ENCODE peak calls at places on chromosomes 6 and 20, in four cellular contexts. P, C, N and Y are unnamed samples.

GRCh38 chr6:119348308-119349040 is 1.1 kb downstream of the MAN1A1 start:
- DNase-seq in P (no peak), C (peak; percentile 23), N (peak; percentile 69), Y (no peak)

GRCh38 chr6:44851176-44851575 is 463.7 kb downstream of the CDC5L start:
- DNase-seq in P (no peak), C (no peak), N (no peak), Y (no peak)

GRCh38 chr6:134816300-134816699 is 133.6 kb downstream of the ALDH8A1 start:
- DNase-seq in P (no peak), C (no peak), N (no peak), Y (no peak)

GRCh38 chr20:46401478-46401860 is 4.9 kb downstream of the ELMO2 start:
- DNase-seq in P (no peak), C (no peak), N (no peak), Y (no peak)

GRCh38 chr6:9657994-9658393 is 756.9 kb downstream of the TFAP2A start:
- DNase-seq in P (peak; percentile 1), C (no peak), N (no peak), Y (no peak)

GRCh38 chr6:44229376-44230033 is 6.1 kb downstream of the SLC29A1 start:
- DNase-seq in P (no peak), C (no peak), N (no peak), Y (no peak)

GRCh38 chr6:106662458-106662857 is 33.1 kb downstream of the QRSL1 start:
- DNase-seq in P (no peak), C (no peak), N (no peak), Y (no peak)

GRCh38 chr6:16041327-16041726 is 87.6 kb upstream of the MYLIP start:
- DNase-seq in P (no peak), C (no peak), N (no peak), Y (no peak)

GRCh38 chr20:56428881-56429280 is 16.8 kb downstream of the CASS4 start:
- DNase-seq in P (no peak), C (no peak), N (peak; percentile 48), Y (no peak)

GRCh38 chr20:45032781-45033180 is 66.5 kb downstream of the STK4 start:
- DNase-seq in P (no peak), C (no peak), N (no peak), Y (no peak)

GRCh38 chr20:47506335-47506734 is 4.6 kb downstream of the NCOA3 start:
- DNase-seq in P (no peak), C (no peak), N (no peak), Y (peak; percentile 10)

GRCh38 chr6:14781707-14782306 is 464.1 kb upstream of the JARID2 start:
- DNase-seq in P (no peak), C (no peak), N (no peak), Y (no peak)

GRCh38 chr20:43721429-43722152 is 5.2 kb downstream of the GTSF1L start:
- DNase-seq in P (no peak), C (no peak), N (no peak), Y (no peak)

GRCh38 chr20:33686984-33687366 is 790 bp upstream of the E2F1 start:
- DNase-seq in P (no peak), C (no peak), N (no peak), Y (no peak)

GRCh38 chr20:53124075-53124532 is 151.9 kb downstream of the TSHZ2 start:
- DNase-seq in P (no peak), C (no peak), N (peak; percentile 67), Y (no peak)

GRCh38 chr6:138468320-138469015 is 30.8 kb downstream of the NHSL1 start:
- DNase-seq in P (peak; percentile 86), C (no peak), N (no peak), Y (no peak)

GRCh38 chr6:38420207-38420606 is 219.5 kb downstream of the BTBD9 start:
- DNase-seq in P (no peak), C (no peak), N (no peak), Y (no peak)

GRCh38 chr6:157850030-157850429 is 27.0 kb downstream of the SNX9 start:
- DNase-seq in P (no peak), C (no peak), N (no peak), Y (no peak)

GRCh38 chr6:89297695-89298351 is 17.3 kb downstream of the GABRR2 start:
- DNase-seq in P (peak; percentile 76), C (no peak), N (no peak), Y (peak; percentile 33)

GRCh38 chr6:154228521-154228905 is 128.1 kb downstream of the IPCEF1 start:
- DNase-seq in P (no peak), C (no peak), N (no peak), Y (no peak)

GRCh38 chr20:16518784-16519084 is 54.5 kb downstream of the KIF16B start:
- DNase-seq in P (no peak), C (no peak), N (no peak), Y (no peak)

GRCh38 chr6:45619994-45620471 is 242.3 kb upstream of the SUPT3H start:
- DNase-seq in P (no peak), C (no peak), N (no peak), Y (no peak)

GRCh38 chr6:43838276-43839036 is 68.4 kb downstream of the VEGFA start:
- DNase-seq in P (peak; percentile 58), C (no peak), N (no peak), Y (no peak)

GRCh38 chr6:55511124-55511820 is 67.7 kb downstream of the HMGCLL1 start:
- DNase-seq in P (no peak), C (no peak), N (no peak), Y (peak; percentile 4)

GRCh38 chr6:152993431-152993830 is 9.1 kb downstream of the MTRF1L start:
- DNase-seq in P (peak; percentile 22), C (no peak), N (no peak), Y (no peak)
- TF ChIP-seq CTCF in P (no peak), C (no peak), N (no peak), Y (no peak)

GRCh38 chr6:8061736-8062135 is 2.5 kb downstream of the BLOC1S5 start:
- DNase-seq in P (no peak), C (no peak), N (no peak), Y (no peak)
- TF ChIP-seq CTCF in P (no peak), C (no peak), N (no peak), Y (no peak)

DNA sequence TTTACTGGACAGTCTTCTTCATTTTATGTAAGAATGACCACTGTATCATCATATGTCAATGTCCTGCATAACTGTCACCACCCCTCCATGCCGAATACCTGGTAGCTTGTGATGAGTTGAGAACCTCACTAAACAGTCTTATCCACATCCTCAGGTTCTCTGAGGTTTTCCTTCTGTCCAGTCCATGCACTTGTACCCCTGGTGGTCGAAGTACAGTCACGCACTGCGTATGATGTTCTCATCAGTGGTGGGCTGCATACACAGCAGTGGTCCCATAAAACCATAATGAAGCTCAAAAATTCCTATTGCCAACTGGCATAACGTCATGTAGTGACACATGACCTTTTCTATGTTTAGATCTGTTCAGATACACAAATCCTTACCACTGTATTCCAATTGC is 31.2 kb upstream of the SDCBP2 start:
- DNase-seq in P (no peak), C (no peak), N (no peak), Y (no peak)
- TF ChIP-seq CTCF in P (no peak), C (peak; percentile 15), N (no peak), Y (no peak)

DNA sequence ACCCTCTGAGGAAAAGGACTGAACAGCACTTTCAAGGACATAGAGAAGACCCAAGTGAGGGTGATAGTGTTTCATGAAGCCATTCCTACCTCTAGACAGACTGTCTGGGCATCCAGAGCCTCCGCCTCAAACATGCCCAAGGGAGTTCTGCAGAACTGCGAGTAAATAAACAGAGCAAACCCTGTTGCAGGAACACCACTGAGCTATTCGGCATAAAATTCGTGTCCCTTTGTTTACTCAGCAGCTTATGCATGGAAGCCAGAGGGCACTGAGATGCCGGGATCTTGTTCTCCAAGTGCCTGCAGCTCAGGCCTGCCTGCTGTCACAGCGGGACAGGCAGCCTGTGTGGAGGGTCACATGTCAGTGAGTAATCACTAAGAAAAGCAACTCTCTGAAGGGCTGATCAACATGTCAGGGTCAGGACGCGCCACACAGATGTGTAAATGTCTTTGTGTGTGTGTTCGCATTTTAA is 164.9 kb upstream of the HEY2 start:
- DNase-seq in P (peak; percentile 29), C (no peak), N (peak; percentile 86), Y (no peak)
- TF ChIP-seq CTCF in P (no peak), C (no peak), N (peak; percentile 21), Y (no peak)

DNA sequence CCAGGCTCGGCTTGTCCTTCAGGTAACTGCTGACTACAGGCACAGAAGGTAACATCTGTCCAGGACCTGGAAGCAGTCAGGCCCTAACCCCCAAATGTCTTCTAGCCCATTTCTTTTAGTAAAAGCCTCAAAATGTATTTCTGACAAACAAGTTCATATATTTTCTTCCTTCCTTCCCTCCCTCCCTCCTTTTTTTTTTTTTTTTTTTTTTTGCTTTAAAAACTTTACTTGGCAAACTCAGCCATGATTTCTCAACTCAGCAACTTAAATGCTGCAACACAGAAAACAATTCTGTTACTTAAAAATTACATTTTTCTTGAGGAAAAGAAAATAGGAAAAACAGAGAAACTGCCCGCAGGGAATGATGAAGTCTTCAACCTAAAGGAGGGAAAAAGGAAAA is 7.3 kb downstream of the MTCH1 start:
- DNase-seq in P (no peak), C (no peak), N (no peak), Y (no peak)
- TF ChIP-seq CTCF in P (no peak), C (no peak), N (no peak), Y (no peak)

DNA sequence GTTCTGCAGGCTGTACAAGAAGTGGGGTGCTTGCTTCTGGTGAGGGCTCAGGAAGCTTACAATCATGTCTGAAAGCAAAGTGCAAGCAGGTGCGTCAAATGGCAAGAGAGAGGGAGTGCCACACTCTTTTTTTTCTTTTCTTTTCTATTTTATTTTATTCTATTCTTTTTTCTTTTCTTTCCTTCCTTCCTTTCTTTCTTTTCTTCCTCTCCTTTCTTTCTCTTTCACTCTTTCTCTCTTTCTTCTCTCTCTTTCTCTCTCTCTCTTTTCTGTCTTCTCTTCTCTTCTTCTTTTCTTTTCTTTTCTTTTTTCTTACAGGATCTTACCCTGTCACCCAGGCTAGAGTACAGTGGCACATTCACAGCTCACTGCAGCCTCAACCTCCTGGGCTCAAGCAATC is 19.5 kb downstream of the ACOT13 start:
- DNase-seq in P (no peak), C (no peak), N (no peak), Y (no peak)
- TF ChIP-seq CTCF in P (no peak), C (no peak), N (no peak), Y (no peak)